ENCODE peak calls at places on chromosomes 4 and X, in five cellular contexts. H is testis, J is psoas muscle, W is adipocyte, F is tibial artery. Z is an unnamed sample.

GRCh38 chr4:6783111-6783981 is 819 bp downstream of the KIAA0232 start:
- DNase-seq in F (peak; percentile 96), J (peak; percentile 95), W (peak; percentile 98), H (peak; percentile 92), Z (peak; percentile 80)

GRCh38 chr4:40193018-40193571 is 3.7 kb upstream of the RHOH start:
- DNase-seq in F (no peak), W (no peak), J (no peak), H (no peak), Z (no peak)

GRCh38 chrX:29468911-29469494 is 746.4 kb upstream of the MAGEB2 start:
- DNase-seq in H (no peak), F (no peak), W (no peak), J (no peak), Z (no peak)

GRCh38 chr4:7073526-7074390 is 5.9 kb upstream of the GRPEL1 start:
- DNase-seq in H (peak; percentile 66), W (peak; percentile 53), J (no peak), F (peak; percentile 54), Z (peak; percentile 25)

GRCh38 chr4:876780-877179 is 50.9 kb upstream of the CPLX1 start:
- DNase-seq in J (no peak), W (no peak), F (no peak), H (no peak), Z (no peak)

GRCh38 chr4:126701756-126702155 is 931.0 kb upstream of the INTU start:
- DNase-seq in W (peak; percentile 55), F (no peak), J (peak; percentile 41), H (no peak), Z (peak; percentile 84)

GRCh38 chrX:39654183-39654925 is 443.4 kb downstream of the BCOR start:
- DNase-seq in H (no peak), F (no peak), W (no peak), J (no peak), Z (no peak)

GRCh38 chr4:106297636-106298035 is 18.4 kb downstream of the TBCK start:
- DNase-seq in F (no peak), J (no peak), W (no peak), H (no peak), Z (no peak)

GRCh38 chrX:70262952-70263567 is 3.1 kb upstream of the P2RY4 start:
- DNase-seq in F (no peak), H (peak; percentile 47), J (no peak), W (peak; percentile 29), Z (peak; percentile 16)

GRCh38 chr4:180532691-180533090 is 1710.5 kb upstream of the TENM3 start:
- DNase-seq in H (peak; percentile 75), F (no peak), J (no peak), W (no peak), Z (no peak)

GRCh38 chr4:26110493-26110892 is 196.5 kb downstream of the SMIM20 start:
- DNase-seq in W (no peak), H (no peak), F (no peak), J (no peak), Z (no peak)

GRCh38 chrX:49101629-49101984 is 21.9 kb upstream of the WDR45 start:
- DNase-seq in F (no peak), H (no peak), J (no peak), W (no peak), Z (no peak)

GRCh38 chr4:145299380-145300076 is 119.1 kb upstream of the OTUD4 start:
- DNase-seq in J (no peak), W (peak; percentile 67), F (no peak), H (no peak), Z (peak; percentile 87)

GRCh38 chr4:77202491-77202890 is 45.5 kb downstream of the CCNG2 start:
- DNase-seq in H (no peak), F (no peak), W (no peak), J (no peak), Z (no peak)

GRCh38 chr4:100872811-100873210 is 355.0 kb upstream of the EMCN start:
- DNase-seq in J (no peak), H (no peak), F (no peak), W (no peak), Z (no peak)

GRCh38 chr4:72136429-72136828 is 104.6 kb downstream of the NPFFR2 start:
- DNase-seq in J (no peak), H (no peak), F (no peak), W (no peak), Z (no peak)

GRCh38 chr4:85543832-85544231 is 68.9 kb downstream of the ARHGAP24 start:
- DNase-seq in H (no peak), F (no peak), W (peak; percentile 40), J (no peak), Z (no peak)

GRCh38 chr4:40455340-40455902 is 120.3 kb downstream of the CHRNA9 start:
- DNase-seq in J (no peak), W (no peak), H (no peak), F (no peak), Z (no peak)

GRCh38 chr4:182085051-182085480 is 158.1 kb upstream of the TENM3 start:
- DNase-seq in F (no peak), H (no peak), W (peak; percentile 8), J (no peak), Z (no peak)

GRCh38 chr4:53599632-53600031 is 8.3 kb upstream of the LNX1 start:
- DNase-seq in J (no peak), F (no peak), H (no peak), W (no peak), Z (no peak)

GRCh38 chrX:118536687-118537461 is 41.3 kb downstream of the DOCK11 start:
- DNase-seq in W (peak; percentile 51), F (no peak), H (no peak), J (no peak), Z (no peak)

GRCh38 chr4:91471280-91471679 is 832.5 kb upstream of the GRID2 start:
- DNase-seq in J (no peak), W (no peak), F (no peak), H (peak; percentile 17), Z (no peak)

GRCh38 chrX:107629533-107629909 is 1.2 kb downstream of the PRPS1 start:
- DNase-seq in J (no peak), F (no peak), H (peak; percentile 15), W (peak; percentile 57), Z (peak; percentile 29)

GRCh38 chr4:25727711-25728493 is 72.3 kb downstream of the SLC34A2 start:
- DNase-seq in J (no peak), F (no peak), W (no peak), H (no peak), Z (no peak)

GRCh38 chr4:153684182-153685073 is at the start of gene TLR2:
- DNase-seq in F (peak; percentile 88), W (peak; percentile 51), J (peak; percentile 80), H (peak; percentile 18), Z (peak; percentile 48)

GRCh38 chr4:8292388-8293107 is 23.0 kb downstream of the HTRA3 start:
- DNase-seq in F (peak; percentile 61), J (peak; percentile 38), W (no peak), H (no peak), Z (no peak)

GRCh38 chrX:24498181-24498580 is 33.1 kb downstream of the PDK3 start:
- DNase-seq in J (no peak), F (peak; percentile 66), H (peak; percentile 59), W (no peak), Z (no peak)

GRCh38 chr4:143728171-143728570 is 27.7 kb upstream of the FREM3 start:
- DNase-seq in W (peak; percentile 77), F (no peak), J (no peak), H (no peak), Z (peak; percentile 29)

GRCh38 chrX:48786341-48786800 is at the start of gene GATA1:
- DNase-seq in H (no peak), J (no peak), F (no peak), W (no peak), Z (no peak)

GRCh38 chr4:178275671-178276360 is 833.6 kb upstream of the AGA start:
- DNase-seq in H (peak; percentile 30), J (no peak), F (no peak), W (no peak), Z (peak; percentile 48)

GRCh38 chr4:68905598-68906237 is 45.9 kb downstream of the UGT2A3 start:
- DNase-seq in F (no peak), W (no peak), J (no peak), H (no peak), Z (no peak)

GRCh38 chr4:186144596-186145569 is 40.4 kb downstream of the FAM149A start:
- DNase-seq in J (peak; percentile 74), H (peak; percentile 50), W (peak; percentile 83), F (peak; percentile 85), Z (peak; percentile 80)

GRCh38 chr4:102438396-102438795 is 62.8 kb upstream of the NFKB1 start:
- DNase-seq in W (peak; percentile 17), J (no peak), F (no peak), H (no peak), Z (peak; percentile 9)

GRCh38 chr4:88027611-88028608 is 20.5 kb downstream of the PKD2 start:
- DNase-seq in J (no peak), H (no peak), W (peak; percentile 93), F (no peak), Z (no peak)

GRCh38 chrX:101348452-101349222 is at the start of gene TIMM8A:
- DNase-seq in J (peak; percentile 90), W (peak; percentile 87), H (peak; percentile 87), F (peak; percentile 85), Z (peak; percentile 82)

GRCh38 chr4:17814140-17814539 is 3.4 kb downstream of the NCAPG start:
- DNase-seq in W (no peak), H (no peak), F (no peak), J (no peak), Z (no peak)
- H3K36me3 ChIP-seq in W (no peaks in the 10 kb centered on the region), H (no peaks in the 10 kb centered on the region), F (no peaks in the 10 kb centered on the region), J (no peaks in the 10 kb centered on the region), Z (peaks cover 43% of the 10 kb centered on the region)

GRCh38 chrX:154373340-154374306 is 811 bp downstream of the FLNA start:
- DNase-seq in H (peak; percentile 76), W (peak; percentile 84), F (peak; percentile 87), J (peak; percentile 69), Z (peak; percentile 74)
- H3K9me3 ChIP-seq in H (no peaks in the 10 kb centered on the region), W (no peaks in the 10 kb centered on the region), F (no peaks in the 10 kb centered on the region), J (no peaks in the 10 kb centered on the region), Z (no peaks in the 10 kb centered on the region)

GRCh38 chr4:166259081-166259480 is 386.0 kb downstream of the TLL1 start:
- DNase-seq in F (no peak), J (no peak), H (no peak), W (no peak), Z (no peak)
- H3K4me3 ChIP-seq in F (no peak overlapping the region), J (no peak overlapping the region), H (no peak overlapping the region), W (no peak overlapping the region), Z (no peak overlapping the region)

GRCh38 chr4:3522326-3522640 is 9.9 kb downstream of the LRPAP1 start:
- DNase-seq in W (no peak), H (no peak), F (peak; percentile 28), J (no peak), Z (no peak)

GRCh38 chr4:3523146-3523627 is 9.0 kb downstream of the LRPAP1 start:
- DNase-seq in F (no peak), W (no peak), J (peak; percentile 50), H (no peak), Z (no peak)

GRCh38 chr4:3523628-3524221 is 8.5 kb downstream of the LRPAP1 start:
- DNase-seq in H (no peak), F (peak; percentile 60), J (peak; percentile 51), W (no peak), Z (no peak)

GRCh38 chr4:3521621-3522325 is 10.4 kb downstream of the LRPAP1 start:
- DNase-seq in W (no peak), F (peak; percentile 59), H (no peak), J (peak; percentile 46), Z (no peak)

DNA sequence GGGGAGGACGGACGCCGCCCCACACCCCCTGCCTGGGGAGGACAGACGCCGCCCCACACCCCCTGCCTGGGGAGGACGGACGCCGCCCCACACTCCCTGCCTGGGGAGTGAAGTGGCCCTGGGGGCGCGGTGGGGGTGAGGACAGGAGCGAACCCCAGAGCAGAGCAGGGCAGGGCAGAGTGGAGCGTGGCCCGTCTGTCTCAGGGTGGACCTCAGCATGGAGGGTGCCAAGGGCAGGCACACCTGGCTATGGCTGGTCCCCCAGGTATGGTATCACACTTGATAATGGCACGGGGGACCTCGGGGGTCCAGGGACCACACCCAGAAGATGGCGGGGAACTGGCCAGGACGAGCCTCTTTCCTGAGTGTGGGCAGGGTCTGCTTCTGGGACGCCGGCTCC is 9.6 kb downstream of the LRPAP1 start:
- DNase-seq in F (peak; percentile 62), H (no peak), J (peak; percentile 42), W (no peak), Z (no peak)
- H3K36me3 ChIP-seq in F (peaks cover 59% of the 10 kb centered on the region), H (no peaks in the 10 kb centered on the region), J (peaks cover 77% of the 10 kb centered on the region), W (peaks cover 60% of the 10 kb centered on the region), Z (no peaks in the 10 kb centered on the region)

Z was measured in MG63.